ENCODE peak calls at places on chromosomes 4 and X, in ten cellular contexts. K is psoas muscle; W is prostate gland; Z is CD8-positive, alpha-beta T cell; Y is gastrocnemius medialis; X is coronary artery; N is heart right ventricle; D is pancreas; C is tibial artery; Q is CD4-positive, alpha-beta T cell. J is an unnamed sample.

GRCh38 chrX:107537815-107538214 is 88.4 kb downstream of the FRMPD3 start:
- DNase-seq in K (no peak), W (no peak), Z (no peak), Y (no peak), X (no peak), N (peak), D (peak), C (no peak), Q (peak), J (no peak)

GRCh38 chr4:149765630-149766029 is 50.0 kb downstream of the IQCM start:
- DNase-seq in K (no peak), W (no peak), Z (no peak), Y (no peak), X (no peak), N (no peak), D (no peak), C (no peak), Q (no peak), J (no peak)

GRCh38 chrX:43456906-43457305 is 199.2 kb upstream of the MAOA start:
- DNase-seq in K (no peak), W (no peak), Z (no peak), Y (no peak), X (no peak), N (no peak), D (no peak), C (no peak), Q (no peak), J (no peak)

GRCh38 chrX:45935408-45935807 is 609.8 kb downstream of the ZNF674 start:
- DNase-seq in K (no peak), W (no peak), Z (no peak), Y (no peak), X (no peak), N (no peak), D (no peak), C (no peak), Q (no peak), J (no peak)

GRCh38 chrX:7120578-7121219 is 26.8 kb upstream of the STS start:
- DNase-seq in K (no peak), W (peak), Z (no peak), Y (no peak), X (no peak), N (no peak), D (no peak), C (no peak), Q (no peak), J (no peak)

GRCh38 chr4:139014391-139015268 is 951 bp upstream of the NOCT start:
- DNase-seq in K (no peak), W (no peak), Z (no peak), Y (no peak), X (no peak), N (peak), D (peak), C (no peak), Q (no peak), J (no peak)

GRCh38 chr4:108031427-108032083 is 41.9 kb downstream of the HADH start:
- DNase-seq in K (no peak), W (no peak), Z (no peak), Y (no peak), X (no peak), N (no peak), D (no peak), C (no peak), Q (no peak), J (no peak)

GRCh38 chr4:149113804-149114430 is 671.7 kb upstream of the NR3C2 start:
- DNase-seq in K (no peak), W (no peak), Z (no peak), Y (no peak), X (no peak), N (no peak), D (no peak), C (no peak), Q (no peak), J (no peak)

GRCh38 chr4:138910201-138910913 is 105.2 kb upstream of the NOCT start:
- DNase-seq in K (no peak), W (no peak), Z (no peak), Y (no peak), X (no peak), N (no peak), D (no peak), C (no peak), Q (no peak), J (no peak)

GRCh38 chrX:39848900-39849299 is 248.9 kb downstream of the BCOR start:
- DNase-seq in K (no peak), W (no peak), Z (no peak), Y (no peak), X (no peak), N (no peak), D (no peak), C (no peak), Q (no peak), J (no peak)

GRCh38 chr4:98510757-98511517 is 147.5 kb downstream of the TSPAN5 start:
- DNase-seq in K (no peak), W (no peak), Z (no peak), Y (no peak), X (no peak), N (no peak), D (no peak), C (no peak), Q (no peak), J (no peak)

GRCh38 chr4:8690811-8691775 is 98.5 kb downstream of the CPZ start:
- DNase-seq in K (no peak), W (no peak), Z (no peak), Y (no peak), X (peak), N (no peak), D (no peak), C (peak), Q (no peak), J (no peak)

GRCh38 chr4:128803783-128804182 is 5.7 kb upstream of the JADE1 start:
- DNase-seq in K (no peak), W (no peak), Z (no peak), Y (no peak), X (no peak), N (no peak), D (no peak), C (no peak), Q (no peak), J (no peak)

GRCh38 chr4:156420557-156420956 is 466.9 kb upstream of the CTSO start:
- DNase-seq in K (no peak), W (no peak), Z (no peak), Y (no peak), X (no peak), N (no peak), D (no peak), C (no peak), Q (no peak), J (no peak)

GRCh38 chr4:10184051-10184450 is 67.5 kb upstream of the WDR1 start:
- DNase-seq in K (no peak), W (no peak), Z (no peak), Y (no peak), X (no peak), N (no peak), D (no peak), C (no peak), Q (no peak), J (no peak)

GRCh38 chrX:107970073-107970472 is 12.1 kb downstream of the TEX13B start:
- DNase-seq in K (no peak), W (no peak), Z (no peak), Y (no peak), X (no peak), N (no peak), D (no peak), C (no peak), Q (no peak), J (no peak)

GRCh38 chr4:143286733-143287570 is 49.7 kb upstream of the GAB1 start:
- DNase-seq in K (no peak), W (no peak), Z (no peak), Y (no peak), X (no peak), N (peak), D (no peak), C (no peak), Q (no peak), J (no peak)

GRCh38 chrX:45781901-45782553 is 581.4 kb upstream of the DIPK2B start:
- DNase-seq in K (no peak), W (no peak), Z (no peak), Y (no peak), X (no peak), N (no peak), D (no peak), C (no peak), Q (no peak), J (no peak)

GRCh38 chr4:180281726-180282125 is 1961.5 kb upstream of the TENM3 start:
- DNase-seq in K (no peak), W (no peak), Z (no peak), Y (no peak), X (no peak), N (no peak), D (no peak), C (no peak), Q (no peak), J (no peak)

DNA sequence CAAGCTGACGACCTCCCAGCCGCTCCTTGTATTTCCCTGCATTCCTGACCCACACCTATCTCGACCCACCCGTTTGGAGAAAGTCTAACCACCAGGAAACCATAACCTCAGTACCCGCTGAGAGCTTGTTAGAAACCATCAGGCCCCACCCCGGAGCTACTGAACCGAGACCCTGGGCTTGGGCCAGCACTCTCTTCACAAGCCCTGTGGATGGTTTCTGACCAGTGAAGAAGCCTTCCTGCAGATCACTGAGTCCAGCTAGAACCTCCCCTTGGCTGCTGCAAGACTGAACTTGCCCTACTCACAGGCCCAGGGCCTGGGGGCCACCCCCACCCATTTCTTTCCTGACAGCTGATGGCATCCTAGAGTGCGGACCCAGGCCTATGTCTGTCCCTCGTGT is 26.6 kb upstream of the ZNF185 start:
- DNase-seq in K (no peak), W (no peak), Z (no peak), Y (no peak), X (no peak), N (no peak), D (no peak), C (no peak), Q (no peak), J (no peak)
- H3K27ac ChIP-seq in K (no peak), W (no peak), Z (no peak), Y (no peak), X (no peak), N (no peak), D (no peak), C (no peak), Q (no peak), J (no peak)

DNA sequence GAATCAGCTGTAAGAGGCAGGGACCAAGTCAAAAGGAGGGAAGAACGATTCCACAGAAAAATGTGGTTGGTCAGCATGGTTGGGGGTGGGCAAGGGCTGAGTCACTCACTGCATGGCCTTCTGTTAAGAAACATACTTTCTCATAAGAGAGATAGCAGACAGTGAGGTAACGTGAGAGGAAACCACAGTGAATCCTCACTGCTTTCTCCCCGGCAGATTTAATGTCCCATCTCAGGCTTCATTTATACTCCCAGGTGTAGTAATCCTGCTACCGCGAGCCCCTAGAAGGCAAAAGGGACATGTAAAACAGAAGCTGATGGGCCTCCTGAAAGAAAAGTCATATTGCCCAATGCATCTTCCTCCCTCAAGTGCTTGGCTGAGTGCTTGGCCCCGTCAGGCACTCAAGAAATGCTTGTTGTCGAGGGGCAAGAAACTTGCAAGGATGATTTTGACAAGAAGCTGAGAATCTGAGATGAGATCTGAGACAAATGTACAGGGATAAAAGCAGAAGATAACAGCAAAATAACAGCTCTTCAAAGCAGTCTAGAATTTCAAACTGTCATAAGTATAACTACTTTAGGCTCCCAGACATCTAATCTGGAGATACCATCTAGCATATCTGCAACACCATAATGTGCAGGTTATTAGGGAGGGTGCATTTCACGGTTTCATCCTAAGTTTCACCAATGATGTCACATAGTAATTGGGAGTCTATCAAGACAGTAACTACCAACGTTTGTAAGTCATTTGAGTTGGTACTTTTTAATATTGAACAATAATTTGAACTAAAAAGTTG is 40.2 kb downstream of the SH3KBP1 start:
- DNase-seq in K (peak), W (no peak), Z (no peak), Y (peak), X (peak), N (no peak), D (no peak), C (no peak), Q (no peak), J (no peak)
- H3K27ac ChIP-seq in K (no peak), W (no peak), Z (no peak), Y (no peak), X (peak), N (no peak), D (no peak), C (no peak), Q (peak), J (no peak)

GRCh38 chr4:87542734-87543312 is 13.6 kb upstream of the SPARCL1 start:
- DNase-seq in K (no peak), W (no peak), Z (no peak), Y (no peak), X (no peak), N (no peak), D (no peak), C (no peak), Q (no peak), J (no peak)

GRCh38 chr4:87541521-87541920 is 12.3 kb upstream of the SPARCL1 start:
- DNase-seq in K (no peak), W (no peak), Z (no peak), Y (no peak), X (no peak), N (no peak), D (no peak), C (no peak), Q (no peak), J (no peak)

GRCh38 chr4:87540176-87541058 is 11.2 kb upstream of the SPARCL1 start:
- DNase-seq in K (no peak), W (no peak), Z (no peak), Y (peak), X (peak), N (peak), D (no peak), C (peak), Q (no peak), J (no peak)

GRCh38 chr4:87543835-87544461 is 14.8 kb upstream of the SPARCL1 start:
- DNase-seq in K (no peak), W (peak), Z (no peak), Y (no peak), X (no peak), N (peak), D (no peak), C (no peak), Q (no peak), J (peak)

GRCh38 chr4:87541956-87542709 is 13.0 kb upstream of the SPARCL1 start:
- DNase-seq in K (no peak), W (no peak), Z (no peak), Y (no peak), X (no peak), N (no peak), D (no peak), C (no peak), Q (no peak), J (no peak)
- H3K27ac ChIP-seq in K (no peak), W (peak), Z (no peak), Y (peak), X (peak), N (peak), D (no peak), C (peak), Q (no peak), J (peak)

GRCh38 chr4:159828687-159829086 is 725.8 kb downstream of the RAPGEF2 start:
- DNase-seq in K (no peak), W (no peak), Z (no peak), Y (no peak), X (no peak), N (no peak), D (no peak), C (no peak), Q (no peak), J (no peak)

GRCh38 chr4:159823743-159824142 is 720.9 kb downstream of the RAPGEF2 start:
- DNase-seq in K (no peak), W (no peak), Z (no peak), Y (no peak), X (no peak), N (no peak), D (no peak), C (no peak), Q (no peak), J (no peak)

DNA sequence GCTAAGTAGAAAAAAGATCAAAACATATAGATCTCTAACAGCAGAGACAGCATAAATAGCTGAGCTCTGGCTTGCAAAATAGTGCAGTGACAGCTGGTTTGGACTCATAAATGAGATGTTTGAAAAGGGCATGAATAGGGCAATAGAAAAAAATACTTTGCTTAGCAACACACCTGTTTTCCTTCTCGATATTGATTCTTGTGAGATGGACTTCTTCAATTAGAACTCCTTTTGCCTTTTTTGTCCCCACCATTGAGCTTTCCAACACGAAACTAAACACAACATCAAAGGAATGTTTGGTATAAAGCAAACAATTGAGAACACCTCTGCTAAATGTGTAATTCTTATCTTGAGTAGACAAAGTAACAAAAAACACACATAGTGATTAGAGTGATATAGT is 726.3 kb downstream of the RAPGEF2 start:
- DNase-seq in K (no peak), W (no peak), Z (no peak), Y (no peak), X (no peak), N (no peak), D (no peak), C (no peak), Q (no peak), J (no peak)
- H3K27ac ChIP-seq in K (no peak), W (no peak), Z (no peak), Y (no peak), X (no peak), N (no peak), D (no peak), C (no peak), Q (no peak), J (no peak)

GRCh38 chrX:154458954-154459829 is 1.1 kb downstream of the PLXNA3 start:
- DNase-seq in K (no peak), W (peak), Z (no peak), Y (no peak), X (no peak), N (peak), D (no peak), C (peak), Q (no peak), J (no peak)
- H3K27ac ChIP-seq in K (no peak), W (peak), Z (no peak), Y (no peak), X (peak), N (peak), D (no peak), C (peak), Q (no peak), J (peak)

DNA sequence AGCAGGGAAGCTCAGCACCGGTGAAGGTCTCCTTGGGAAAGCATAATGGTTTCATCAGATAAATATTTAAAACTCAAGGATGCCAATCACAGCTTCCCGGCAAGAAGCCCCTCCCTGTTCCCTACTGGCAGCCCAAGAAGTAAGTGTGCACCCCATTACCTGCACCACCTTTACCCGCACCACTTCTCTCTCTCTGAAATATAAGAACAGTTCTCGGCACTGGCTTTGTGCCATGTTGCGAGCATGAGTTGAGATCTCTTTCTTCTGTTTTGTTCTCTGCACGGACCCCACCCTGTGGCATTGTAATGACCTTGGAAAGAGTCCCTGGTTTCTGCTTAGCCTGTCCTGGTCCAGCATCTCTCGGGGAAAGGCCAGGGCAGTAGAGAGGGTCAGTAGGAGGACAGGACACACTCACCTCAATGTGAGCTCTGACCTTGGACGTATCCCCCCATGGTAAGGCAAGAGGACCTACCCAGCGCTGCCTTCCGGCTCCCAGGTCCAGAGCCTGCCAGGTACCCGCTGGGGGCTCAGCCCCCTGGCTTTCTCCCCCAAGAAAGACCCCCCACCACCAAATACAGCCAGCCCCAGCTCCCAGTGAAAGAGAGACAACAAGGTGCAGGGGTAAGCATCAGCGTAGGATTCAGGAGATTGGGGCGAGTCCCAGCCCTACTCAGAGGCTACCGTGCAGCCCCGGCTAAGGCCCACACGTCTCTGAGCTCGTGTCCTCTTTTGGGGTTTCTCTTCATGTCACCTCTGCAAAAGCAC is 80.7 kb downstream of the PSAPL1 start:
- DNase-seq in K (no peak), W (no peak), Z (no peak), Y (no peak), X (no peak), N (no peak), D (no peak), C (no peak), Q (no peak), J (no peak)
- H3K27ac ChIP-seq in K (no peak), W (no peak), Z (no peak), Y (no peak), X (no peak), N (no peak), D (no peak), C (no peak), Q (no peak), J (no peak)

GRCh38 chrX:255923-256331 is 25.3 kb upstream of the PLCXD1 start:
- DNase-seq in K (no peak), W (no peak), Z (no peak), Y (no peak), X (no peak), N (no peak), D (no peak), C (no peak), Q (no peak), J (no peak)

GRCh38 chrX:258291-259040 is 22.7 kb upstream of the PLCXD1 start:
- DNase-seq in K (no peak), W (no peak), Z (no peak), Y (no peak), X (no peak), N (no peak), D (no peak), C (no peak), Q (no peak), J (no peak)

GRCh38 chrX:259692-260355 is 21.4 kb upstream of the PLCXD1 start:
- DNase-seq in K (no peak), W (no peak), Z (no peak), Y (no peak), X (no peak), N (no peak), D (peak), C (no peak), Q (no peak), J (no peak)

GRCh38 chrX:254630-255215 is 26.5 kb upstream of the PLCXD1 start:
- DNase-seq in K (no peak), W (no peak), Z (no peak), Y (no peak), X (peak), N (no peak), D (no peak), C (no peak), Q (no peak), J (no peak)

DNA sequence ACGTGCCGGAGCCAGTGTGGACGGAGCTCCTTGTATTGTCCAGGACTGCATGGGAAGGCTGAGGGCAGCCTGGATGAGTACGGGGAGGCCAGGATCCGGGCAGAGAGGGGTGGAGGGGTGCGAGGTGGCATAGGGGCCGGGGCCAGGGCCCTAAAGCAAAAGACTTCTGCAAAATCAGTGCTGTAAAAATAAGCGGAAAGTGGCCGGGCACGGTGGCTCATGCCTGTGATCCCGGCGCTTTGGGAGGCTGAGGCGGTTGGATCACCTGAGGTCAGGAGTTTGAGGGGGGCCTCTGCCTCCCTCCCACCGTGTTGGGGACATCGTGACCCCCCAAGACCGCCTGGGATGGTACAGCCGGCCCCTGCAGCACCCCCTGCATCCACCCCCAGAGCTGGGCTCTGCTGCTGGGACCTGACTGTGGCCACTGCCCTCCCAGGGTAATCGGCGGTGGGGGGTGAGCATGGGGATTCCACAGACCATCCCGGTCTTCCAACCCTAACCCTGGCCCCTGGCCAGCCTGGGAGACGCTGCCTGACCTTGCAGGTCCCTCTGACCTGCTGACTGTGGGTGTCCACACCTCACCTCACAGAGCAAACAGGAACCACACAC is 23.4 kb upstream of the PLCXD1 start:
- DNase-seq in K (no peak), W (no peak), Z (no peak), Y (no peak), X (no peak), N (no peak), D (no peak), C (no peak), Q (no peak), J (no peak)
- H3K27ac ChIP-seq in K (no peak), W (no peak), Z (no peak), Y (no peak), X (no peak), N (no peak), D (no peak), C (no peak), Q (no peak), J (no peak)

J was measured in caudate nucleus.